ENCODE peak calls at places on chromosomes 11 and 22, in five cellular contexts. X is NT2/D1, H is Caki2, D is hepatocyte, S is H9. A is an unnamed sample.

GRCh38 chr11:122394326-122394725 is 261.2 kb upstream of the UBASH3B start:
- DNase-seq in S (no peak), H (no peak), D (no peak), X (no peak), A (no peak)

GRCh38 chr11:64911689-64912088 is 5.3 kb downstream of the ATG2A start:
- DNase-seq in X (no peak), D (no peak), H (no peak), S (no peak), A (no peak)

GRCh38 chr11:106470230-106470629 is 392.8 kb downstream of the AASDHPPT start:
- DNase-seq in H (no peak), S (no peak), X (no peak), D (no peak), A (no peak)

GRCh38 chr22:19422440-19423301 is 8.9 kb downstream of the HIRA start:
- DNase-seq in X (no peak), S (no peak), D (no peak), H (no peak), A (no peak)

GRCh38 chr11:35951659-35952058 is 7.8 kb downstream of the LDLRAD3 start:
- DNase-seq in S (no peak), X (no peak), D (no peak), H (no peak), A (no peak)

GRCh38 chr22:17213976-17214375 is 5.3 kb downstream of the ADA2 start:
- DNase-seq in X (no peak), H (no peak), D (peak), S (peak), A (no peak)

GRCh38 chr11:46338988-46339666 is 8.1 kb upstream of the DGKZ start:
- DNase-seq in D (peak), X (peak), S (peak), H (no peak), A (peak)

GRCh38 chr11:91141655-91142054 is 918.8 kb upstream of the CHORDC1 start:
- DNase-seq in S (no peak), H (no peak), X (no peak), D (no peak), A (no peak)

GRCh38 chr11:25927391-25927790 is 404.5 kb upstream of the ANO3 start:
- DNase-seq in D (no peak), X (no peak), S (no peak), H (no peak), A (no peak)

GRCh38 chr11:62433553-62434301 is 14.9 kb downstream of the SCGB1A1 start:
- DNase-seq in H (peak), S (no peak), D (no peak), X (no peak), A (no peak)

GRCh38 chr11:60842688-60843605 is 1.0 kb downstream of the CCDC86 start:
- DNase-seq in D (no peak), S (no peak), X (no peak), H (no peak), A (no peak)

GRCh38 chr11:117419136-117419914 is 91.7 kb downstream of the CEP164 start:
- DNase-seq in D (no peak), X (no peak), H (no peak), S (no peak), A (no peak)

GRCh38 chr22:32776800-32777199 is 24.7 kb upstream of the TIMP3 start:
- DNase-seq in X (no peak), H (no peak), S (no peak), D (no peak), A (no peak)

GRCh38 chr11:83628622-83629347 is 342.6 kb upstream of the CCDC90B start:
- DNase-seq in X (no peak), S (no peak), H (no peak), D (no peak), A (no peak)

GRCh38 chr11:441418-442274 is at the start of gene ANO9:
- DNase-seq in X (no peak), D (peak), H (no peak), S (peak), A (no peak)

A was measured in iPS DF 19.7.